ENCODE peak calls at places on chromosomes 12 and 14, in ten cellular contexts. One of them, this sample, is unnamed.

GRCh38 chr12:99670635-99671034 is 23.1 kb downstream of the GARIN6 start:
- DNase-seq in spleen: no peak
- DNase-seq in lower lobe of right lung: no peak
- DNase-seq in hepatocyte: no peak
- DNase-seq in Panc1: no peak
- DNase-seq in fibroblast of pulmonary artery: peak
- DNase-seq in ascending aorta: no peak
- DNase-seq in breast epithelium: no peak
- DNase-seq in heart right ventricle: no peak
- DNase-seq in neural progenitor cell: no peak
- DNase-seq in this sample: peak

GRCh38 chr12:2339022-2339431 is 286.2 kb downstream of the CACNA1C start:
- DNase-seq in spleen: no peak
- DNase-seq in lower lobe of right lung: no peak
- DNase-seq in hepatocyte: no peak
- DNase-seq in Panc1: no peak
- DNase-seq in fibroblast of pulmonary artery: peak
- DNase-seq in ascending aorta: no peak
- DNase-seq in breast epithelium: no peak
- DNase-seq in heart right ventricle: no peak
- DNase-seq in neural progenitor cell: no peak
- DNase-seq in this sample: peak

GRCh38 chr12:6463211-6463610 is 7.3 kb downstream of the VAMP1 start:
- DNase-seq in spleen: no peak
- DNase-seq in lower lobe of right lung: no peak
- DNase-seq in hepatocyte: no peak
- DNase-seq in Panc1: no peak
- DNase-seq in fibroblast of pulmonary artery: no peak
- DNase-seq in ascending aorta: no peak
- DNase-seq in breast epithelium: no peak
- DNase-seq in heart right ventricle: no peak
- DNase-seq in neural progenitor cell: no peak
- DNase-seq in this sample: no peak

GRCh38 chr12:52278931-52279682 is 4.7 kb downstream of the KRT86 start:
- DNase-seq in spleen: peak
- DNase-seq in lower lobe of right lung: peak
- DNase-seq in hepatocyte: peak
- DNase-seq in Panc1: no peak
- DNase-seq in fibroblast of pulmonary artery: peak
- DNase-seq in ascending aorta: no peak
- DNase-seq in breast epithelium: peak
- DNase-seq in heart right ventricle: peak
- DNase-seq in neural progenitor cell: peak
- DNase-seq in this sample: peak

GRCh38 chr14:102516531-102517411 is 7.2 kb upstream of the ANKRD9 start:
- DNase-seq in spleen: peak
- DNase-seq in lower lobe of right lung: peak
- DNase-seq in hepatocyte: peak
- DNase-seq in Panc1: no peak
- DNase-seq in fibroblast of pulmonary artery: no peak
- DNase-seq in ascending aorta: no peak
- DNase-seq in breast epithelium: no peak
- DNase-seq in heart right ventricle: no peak
- DNase-seq in neural progenitor cell: peak
- DNase-seq in this sample: no peak

GRCh38 chr12:5088586-5089264 is 45.0 kb downstream of the KCNA5 start:
- DNase-seq in spleen: no peak
- DNase-seq in lower lobe of right lung: no peak
- DNase-seq in hepatocyte: peak
- DNase-seq in Panc1: no peak
- DNase-seq in fibroblast of pulmonary artery: peak
- DNase-seq in ascending aorta: no peak
- DNase-seq in breast epithelium: no peak
- DNase-seq in heart right ventricle: no peak
- DNase-seq in neural progenitor cell: no peak
- DNase-seq in this sample: peak

GRCh38 chr12:93415723-93416464 is 25.9 kb downstream of the UBE2N start:
- DNase-seq in spleen: no peak
- DNase-seq in lower lobe of right lung: no peak
- DNase-seq in hepatocyte: no peak
- DNase-seq in Panc1: no peak
- DNase-seq in fibroblast of pulmonary artery: peak
- DNase-seq in ascending aorta: no peak
- DNase-seq in breast epithelium: no peak
- DNase-seq in heart right ventricle: no peak
- DNase-seq in neural progenitor cell: no peak
- DNase-seq in this sample: peak

GRCh38 chr14:103188691-103189480 is 65.6 kb downstream of the TNFAIP2 start:
- DNase-seq in spleen: no peak
- DNase-seq in lower lobe of right lung: peak
- DNase-seq in hepatocyte: peak
- DNase-seq in Panc1: no peak
- DNase-seq in fibroblast of pulmonary artery: peak
- DNase-seq in ascending aorta: no peak
- DNase-seq in breast epithelium: no peak
- DNase-seq in heart right ventricle: peak
- DNase-seq in neural progenitor cell: peak
- DNase-seq in this sample: no peak

DNA sequence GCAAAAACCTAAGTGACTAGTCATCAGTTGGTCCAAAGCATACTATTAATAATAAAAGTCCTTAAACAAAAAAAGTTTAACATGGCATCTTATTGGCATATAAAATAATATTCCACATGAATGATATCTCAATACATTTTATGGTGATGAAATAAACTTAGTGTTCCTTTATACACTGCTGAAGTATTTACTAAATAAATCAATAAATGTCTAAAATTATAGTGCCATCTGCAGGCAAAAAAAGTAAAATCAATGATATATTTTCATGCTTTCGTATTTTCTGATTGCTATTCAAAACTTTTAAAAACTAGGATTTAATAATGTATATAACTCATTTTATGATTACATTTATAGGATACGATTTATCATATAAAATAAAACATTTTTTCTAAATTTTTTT is 30.5 kb downstream of the PUS7L start:
- DNase-seq in spleen: no peak
- DNase-seq in lower lobe of right lung: no peak
- DNase-seq in hepatocyte: no peak
- DNase-seq in Panc1: no peak
- DNase-seq in fibroblast of pulmonary artery: peak
- DNase-seq in ascending aorta: no peak
- DNase-seq in breast epithelium: no peak
- DNase-seq in heart right ventricle: no peak
- DNase-seq in neural progenitor cell: no peak
- DNase-seq in this sample: peak
- TF ChIP-seq CTCF in spleen: peak
- TF ChIP-seq CTCF in lower lobe of right lung: peak
- TF ChIP-seq CTCF in hepatocyte: peak
- TF ChIP-seq CTCF in Panc1: no peak
- TF ChIP-seq CTCF in fibroblast of pulmonary artery: peak
- TF ChIP-seq CTCF in ascending aorta: peak
- TF ChIP-seq CTCF in breast epithelium: no peak
- TF ChIP-seq CTCF in heart right ventricle: peak
- TF ChIP-seq CTCF in neural progenitor cell: peak
- TF ChIP-seq CTCF in this sample: no peak

GRCh38 chr14:73751157-73751691 is 37.0 kb upstream of the PNMA1 start:
- DNase-seq in spleen: peak
- DNase-seq in lower lobe of right lung: no peak
- DNase-seq in hepatocyte: no peak
- DNase-seq in Panc1: no peak
- DNase-seq in fibroblast of pulmonary artery: no peak
- DNase-seq in ascending aorta: no peak
- DNase-seq in breast epithelium: no peak
- DNase-seq in heart right ventricle: no peak
- DNase-seq in neural progenitor cell: no peak
- DNase-seq in this sample: no peak

GRCh38 chr14:73754911-73755360 is 40.8 kb upstream of the PNMA1 start:
- DNase-seq in spleen: peak
- DNase-seq in lower lobe of right lung: no peak
- DNase-seq in hepatocyte: peak
- DNase-seq in Panc1: no peak
- DNase-seq in fibroblast of pulmonary artery: peak
- DNase-seq in ascending aorta: no peak
- DNase-seq in breast epithelium: no peak
- DNase-seq in heart right ventricle: peak
- DNase-seq in neural progenitor cell: no peak
- DNase-seq in this sample: peak

GRCh38 chr14:73753887-73754880 is 40.0 kb upstream of the PNMA1 start:
- DNase-seq in spleen: peak
- DNase-seq in lower lobe of right lung: no peak
- DNase-seq in hepatocyte: no peak
- DNase-seq in Panc1: no peak
- DNase-seq in fibroblast of pulmonary artery: no peak
- DNase-seq in ascending aorta: no peak
- DNase-seq in breast epithelium: no peak
- DNase-seq in heart right ventricle: peak
- DNase-seq in neural progenitor cell: no peak
- DNase-seq in this sample: peak

GRCh38 chr14:73752297-73752992 is 38.3 kb upstream of the PNMA1 start:
- DNase-seq in spleen: peak
- DNase-seq in lower lobe of right lung: no peak
- DNase-seq in hepatocyte: no peak
- DNase-seq in Panc1: no peak
- DNase-seq in fibroblast of pulmonary artery: peak
- DNase-seq in ascending aorta: no peak
- DNase-seq in breast epithelium: peak
- DNase-seq in heart right ventricle: peak
- DNase-seq in neural progenitor cell: peak
- DNase-seq in this sample: peak

DNA sequence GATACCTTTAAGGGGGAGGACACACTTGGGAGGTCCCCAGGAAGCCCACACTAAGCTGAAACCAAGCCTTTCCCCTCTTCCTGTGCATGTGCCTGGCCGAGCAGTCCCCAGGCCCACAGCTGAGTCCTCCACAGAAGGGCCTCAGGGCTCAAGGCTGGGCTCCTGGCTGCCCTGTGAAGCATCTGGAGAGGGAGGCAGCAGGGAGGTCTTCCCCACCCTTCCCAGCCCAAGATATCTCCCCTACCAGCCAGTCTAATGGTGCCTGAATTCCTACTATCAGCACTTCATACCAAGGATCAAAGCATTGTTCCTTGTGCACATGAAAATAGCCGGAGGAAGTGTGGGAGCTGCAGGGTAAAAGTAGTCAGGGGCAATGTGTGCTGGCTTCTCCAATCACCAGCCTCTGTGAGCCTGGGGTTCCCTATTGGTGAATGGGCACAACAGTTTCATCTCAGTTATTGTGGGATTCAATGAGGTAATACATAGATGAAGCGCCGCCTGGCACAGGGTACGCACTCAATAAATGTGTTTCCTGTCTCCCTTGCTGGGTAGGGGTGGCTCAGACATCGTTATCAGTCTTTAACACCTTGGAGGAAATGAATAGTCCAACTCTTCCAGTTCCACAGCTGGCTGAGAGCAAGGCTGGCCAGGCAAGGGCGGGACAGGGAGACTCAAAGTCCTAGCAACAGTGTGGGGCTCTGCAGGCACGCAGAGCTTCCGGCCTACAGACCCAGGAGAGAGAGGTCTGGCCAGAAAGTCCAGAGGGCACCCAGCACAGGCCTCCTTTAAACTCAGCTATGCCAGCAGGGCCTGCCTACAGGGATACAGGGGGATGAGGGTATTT is 39.1 kb upstream of the PNMA1 start:
- DNase-seq in spleen: peak
- DNase-seq in lower lobe of right lung: no peak
- DNase-seq in hepatocyte: peak
- DNase-seq in Panc1: no peak
- DNase-seq in fibroblast of pulmonary artery: peak
- DNase-seq in ascending aorta: no peak
- DNase-seq in breast epithelium: no peak
- DNase-seq in heart right ventricle: peak
- DNase-seq in neural progenitor cell: no peak
- DNase-seq in this sample: no peak
- H3K4me3 ChIP-seq in spleen: peak
- H3K4me3 ChIP-seq in lower lobe of right lung: peak
- H3K4me3 ChIP-seq in hepatocyte: no peak
- H3K4me3 ChIP-seq in Panc1: peak
- H3K4me3 ChIP-seq in fibroblast of pulmonary artery: no peak
- H3K4me3 ChIP-seq in ascending aorta: peak
- H3K4me3 ChIP-seq in breast epithelium: no peak
- H3K4me3 ChIP-seq in heart right ventricle: no peak
- H3K4me3 ChIP-seq in neural progenitor cell: no peak
- H3K4me3 ChIP-seq in this sample: no peak

GRCh38 chr14:26424537-26424936 is 173.3 kb downstream of the NOVA1 start:
- DNase-seq in spleen: no peak
- DNase-seq in lower lobe of right lung: no peak
- DNase-seq in hepatocyte: no peak
- DNase-seq in Panc1: no peak
- DNase-seq in fibroblast of pulmonary artery: no peak
- DNase-seq in ascending aorta: no peak
- DNase-seq in breast epithelium: no peak
- DNase-seq in heart right ventricle: no peak
- DNase-seq in neural progenitor cell: no peak
- DNase-seq in this sample: no peak
- TF ChIP-seq CTCF in spleen: no peak
- TF ChIP-seq CTCF in lower lobe of right lung: no peak
- TF ChIP-seq CTCF in hepatocyte: no peak
- TF ChIP-seq CTCF in Panc1: no peak
- TF ChIP-seq CTCF in fibroblast of pulmonary artery: no peak
- TF ChIP-seq CTCF in ascending aorta: no peak
- TF ChIP-seq CTCF in breast epithelium: no peak
- TF ChIP-seq CTCF in heart right ventricle: no peak
- TF ChIP-seq CTCF in neural progenitor cell: no peak
- TF ChIP-seq CTCF in this sample: no peak

GRCh38 chr12:46491548-46491947 is 119.0 kb upstream of the SLC38A2 start:
- DNase-seq in spleen: no peak
- DNase-seq in lower lobe of right lung: no peak
- DNase-seq in hepatocyte: no peak
- DNase-seq in Panc1: no peak
- DNase-seq in fibroblast of pulmonary artery: peak
- DNase-seq in ascending aorta: no peak
- DNase-seq in breast epithelium: no peak
- DNase-seq in heart right ventricle: no peak
- DNase-seq in neural progenitor cell: no peak
- DNase-seq in this sample: no peak

GRCh38 chr12:46492471-46493351 is 120.1 kb upstream of the SLC38A2 start:
- DNase-seq in spleen: no peak
- DNase-seq in lower lobe of right lung: no peak
- DNase-seq in hepatocyte: peak
- DNase-seq in Panc1: peak
- DNase-seq in fibroblast of pulmonary artery: peak
- DNase-seq in ascending aorta: no peak
- DNase-seq in breast epithelium: no peak
- DNase-seq in heart right ventricle: no peak
- DNase-seq in neural progenitor cell: no peak
- DNase-seq in this sample: peak

GRCh38 chr12:46494424-46494823 is 121.9 kb upstream of the SLC38A2 start:
- DNase-seq in spleen: no peak
- DNase-seq in lower lobe of right lung: no peak
- DNase-seq in hepatocyte: no peak
- DNase-seq in Panc1: no peak
- DNase-seq in fibroblast of pulmonary artery: peak
- DNase-seq in ascending aorta: no peak
- DNase-seq in breast epithelium: no peak
- DNase-seq in heart right ventricle: no peak
- DNase-seq in neural progenitor cell: no peak
- DNase-seq in this sample: peak

GRCh38 chr12:46490635-46491034 is 118.1 kb upstream of the SLC38A2 start:
- DNase-seq in spleen: no peak
- DNase-seq in lower lobe of right lung: no peak
- DNase-seq in hepatocyte: no peak
- DNase-seq in Panc1: no peak
- DNase-seq in fibroblast of pulmonary artery: peak
- DNase-seq in ascending aorta: no peak
- DNase-seq in breast epithelium: no peak
- DNase-seq in heart right ventricle: no peak
- DNase-seq in neural progenitor cell: no peak
- DNase-seq in this sample: peak

DNA sequence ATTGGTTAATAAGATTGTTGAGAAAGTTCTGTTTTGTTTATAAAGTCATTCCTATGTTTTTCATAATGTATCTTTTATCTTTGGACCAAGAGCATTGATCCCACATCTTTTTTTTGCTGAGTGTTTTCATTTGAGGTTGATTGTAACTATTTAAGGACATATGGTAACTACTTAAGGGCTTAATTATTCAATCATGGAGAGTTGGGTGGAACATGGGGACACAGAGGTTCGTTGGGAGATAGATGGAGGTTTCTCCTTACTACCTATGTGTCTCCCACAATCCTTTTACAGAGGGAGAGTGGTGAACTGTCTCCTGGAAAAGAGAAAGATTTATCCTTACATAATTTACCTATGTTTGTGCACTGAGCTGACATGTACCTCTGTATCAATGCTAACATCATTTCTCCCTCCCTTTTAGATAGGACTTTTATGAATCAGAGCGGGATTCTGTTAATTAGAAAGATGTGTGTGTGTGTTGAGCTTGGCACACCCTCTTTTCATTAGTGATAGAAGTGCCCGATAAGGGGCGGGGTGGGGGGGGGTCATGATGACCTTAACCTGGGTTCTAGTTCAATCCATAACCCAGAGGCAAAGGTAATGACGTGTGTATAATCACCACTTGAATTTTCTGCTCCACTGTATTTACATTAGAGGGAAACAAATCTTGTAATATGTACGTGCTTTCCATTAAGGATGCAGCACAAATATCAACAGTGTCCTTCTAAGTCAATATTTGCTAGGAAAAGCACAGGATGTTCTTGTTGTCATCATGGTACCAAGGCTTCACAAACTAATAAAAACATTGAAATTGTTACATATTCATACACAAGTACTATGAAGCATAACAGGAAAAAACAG is 121.0 kb upstream of the SLC38A2 start:
- DNase-seq in spleen: no peak
- DNase-seq in lower lobe of right lung: no peak
- DNase-seq in hepatocyte: no peak
- DNase-seq in Panc1: peak
- DNase-seq in fibroblast of pulmonary artery: no peak
- DNase-seq in ascending aorta: no peak
- DNase-seq in breast epithelium: no peak
- DNase-seq in heart right ventricle: no peak
- DNase-seq in neural progenitor cell: no peak
- DNase-seq in this sample: no peak
- H3K4me3 ChIP-seq in spleen: no peak
- H3K4me3 ChIP-seq in lower lobe of right lung: no peak
- H3K4me3 ChIP-seq in hepatocyte: no peak
- H3K4me3 ChIP-seq in Panc1: no peak
- H3K4me3 ChIP-seq in fibroblast of pulmonary artery: no peak
- H3K4me3 ChIP-seq in ascending aorta: no peak
- H3K4me3 ChIP-seq in breast epithelium: no peak
- H3K4me3 ChIP-seq in heart right ventricle: no peak
- H3K4me3 ChIP-seq in neural progenitor cell: no peak
- H3K4me3 ChIP-seq in this sample: no peak